ENCODE peak calls at places on chromosomes 3 and 15, in eight cellular contexts. R is CD4-positive, alpha-beta T cell; L is natural killer cell; S is hepatocyte; F is GM20000; H is epithelial cell of esophagus; A is neural crest cell; V is brain microvascular endothelial cell. B is an unnamed sample.

GRCh38 chr15:63157891-63158431 is 684 bp upstream of the RPS27L start:
- DNase-seq in L (no peak), S (peak; percentile 84), F (peak; percentile 65), R (peak; percentile 1), V (peak; percentile 82), A (peak; percentile 50), H (peak; percentile 52), B (no peak)

GRCh38 chr3:64992462-64993285 is 304.9 kb upstream of the ADAMTS9 start:
- DNase-seq in A (no peak), R (no peak), L (no peak), S (no peak), F (no peak), H (no peak), V (no peak), B (no peak)

GRCh38 chr15:38992541-38993334 is 428.1 kb upstream of the RASGRP1 start:
- DNase-seq in A (no peak), H (no peak), S (no peak), L (no peak), F (no peak), V (no peak), R (no peak), B (no peak)

GRCh38 chr3:172856766-172857742 is 106.5 kb downstream of the ECT2 start:
- DNase-seq in R (no peak), S (peak; percentile 66), F (no peak), A (no peak), H (no peak), V (peak; percentile 22), L (no peak), B (no peak)

GRCh38 chr3:136277115-136277514 is 27.0 kb downstream of the PCCB start:
- DNase-seq in F (no peak), H (no peak), S (no peak), A (no peak), L (no peak), V (no peak), R (no peak), B (no peak)

GRCh38 chr15:64923546-64923945 is 11.8 kb downstream of the ANKDD1A start:
- DNase-seq in L (no peak), H (no peak), F (no peak), R (no peak), A (no peak), V (no peak), S (no peak), B (no peak)

GRCh38 chr3:129492691-129493090 is 35.7 kb upstream of the RHO start:
- DNase-seq in V (no peak), R (no peak), H (no peak), A (no peak), F (no peak), S (no peak), L (no peak), B (no peak)

GRCh38 chr15:97867870-97868269 is 92.6 kb upstream of the ARRDC4 start:
- DNase-seq in H (no peak), V (no peak), S (no peak), A (no peak), F (no peak), L (no peak), R (no peak), B (no peak)

GRCh38 chr3:197573048-197573767 is 17.4 kb upstream of the BDH1 start:
- DNase-seq in L (no peak), S (no peak), H (no peak), A (no peak), V (no peak), F (no peak), R (no peak), B (no peak)

GRCh38 chr3:76765526-76765925 is 274.4 kb upstream of the ROBO2 start:
- DNase-seq in L (no peak), A (no peak), S (no peak), V (no peak), R (no peak), F (no peak), H (no peak), B (no peak)

GRCh38 chr15:56869573-56869972 is 48.9 kb upstream of the TCF12 start:
- DNase-seq in V (peak; percentile 27), H (peak; percentile 26), S (peak; percentile 15), R (no peak), A (peak; percentile 26), F (no peak), L (no peak), B (no peak)

GRCh38 chr3:31092748-31093607 is 198.5 kb upstream of the GADL1 start:
- DNase-seq in F (no peak), V (peak; percentile 45), L (no peak), S (no peak), A (no peak), R (no peak), H (no peak), B (no peak)

GRCh38 chr3:177443469-177443868 is 246.2 kb upstream of the TBL1XR1 start:
- DNase-seq in L (no peak), F (no peak), H (peak; percentile 87), S (peak; percentile 40), R (no peak), A (no peak), V (peak; percentile 42), B (peak; percentile 25)

GRCh38 chr3:85560088-85560790 is 601.5 kb downstream of the CADM2 start:
- DNase-seq in A (no peak), S (no peak), R (no peak), F (no peak), V (peak; percentile 1), H (peak; percentile 34), L (no peak), B (no peak)

GRCh38 chr3:127137113-127137512 is 55.8 kb upstream of the PRR23E start:
- DNase-seq in S (no peak), L (no peak), R (no peak), A (no peak), H (no peak), F (no peak), V (no peak), B (no peak)

GRCh38 chr3:159839561-159840379 is 148.9 kb upstream of the IL12A start:
- DNase-seq in L (no peak), F (peak; percentile 18), H (peak; percentile 29), A (peak; percentile 72), V (no peak), S (peak; percentile 32), R (no peak), B (no peak)

GRCh38 chr15:76756371-76756770 is 148.8 kb downstream of the SCAPER start:
- DNase-seq in S (no peak), R (no peak), L (no peak), H (no peak), F (no peak), A (no peak), V (peak; percentile 44), B (no peak)

GRCh38 chr3:36792342-36792741 is 28.0 kb upstream of the DCLK3 start:
- DNase-seq in L (no peak), A (peak; percentile 41), F (peak; percentile 35), R (no peak), H (peak; percentile 61), S (peak; percentile 18), V (peak; percentile 43), B (peak; percentile 5)

GRCh38 chr3:155388417-155388816 is 94.9 kb upstream of the STRIT1 start:
- DNase-seq in S (no peak), R (no peak), F (no peak), A (no peak), V (no peak), H (no peak), L (no peak), B (no peak)

GRCh38 chr3:172846706-172847105 is 96.2 kb downstream of the ECT2 start:
- DNase-seq in H (peak; percentile 76), F (no peak), A (no peak), V (no peak), R (no peak), L (no peak), S (no peak), B (no peak)

GRCh38 chr3:140499114-140499757 is 178.6 kb upstream of the TRIM42 start:
- DNase-seq in L (no peak), H (peak; percentile 55), V (no peak), S (peak; percentile 45), F (no peak), A (no peak), R (no peak), B (no peak)

GRCh38 chr3:126679318-126679751 is 24.4 kb upstream of the TXNRD3 start:
- DNase-seq in R (peak; percentile 72), H (peak; percentile 69), F (peak; percentile 80), A (peak; percentile 94), L (peak; percentile 76), S (peak; percentile 87), V (peak; percentile 66), B (peak; percentile 60)

GRCh38 chr3:70999730-71000129 is 583.8 kb downstream of the FOXP1 start:
- DNase-seq in R (no peak), L (no peak), S (no peak), F (no peak), V (peak; percentile 78), H (peak; percentile 62), A (no peak), B (no peak)

GRCh38 chr3:15499536-15499935 is 22.0 kb downstream of the COLQ start:
- DNase-seq in S (no peak), F (no peak), V (no peak), L (no peak), A (no peak), H (peak; percentile 48), R (no peak), B (no peak)

GRCh38 chr3:171320721-171321120 is 139.5 kb downstream of the TNIK start:
- DNase-seq in F (no peak), A (peak; percentile 10), R (no peak), L (no peak), V (peak; percentile 29), S (no peak), H (no peak), B (no peak)

GRCh38 chr3:106206165-106206564 is 337.4 kb upstream of the CBLB start:
- DNase-seq in L (no peak), A (no peak), V (peak; percentile 27), F (peak; percentile 6), R (no peak), H (peak; percentile 55), S (no peak), B (no peak)

GRCh38 chr3:190319660-190320059 is 2.6 kb downstream of the CLDN1 start:
- DNase-seq in L (no peak), S (no peak), F (no peak), A (no peak), V (no peak), R (no peak), H (peak; percentile 97), B (no peak)

GRCh38 chr15:75720787-75721461 is 8.3 kb upstream of the CSPG4 start:
- DNase-seq in H (peak; percentile 90), F (peak; percentile 69), R (no peak), A (no peak), V (no peak), S (peak; percentile 61), L (no peak), B (no peak)
- TF ChIP-seq CTCF in H (peak; percentile 72), F (peak; percentile 37), R (no peak), A (peak; percentile 41), V (peak; percentile 69), S (peak; percentile 12), L (no peak), B (peak; percentile 62)

GRCh38 chr3:130894130-130894872 is 417 bp downstream of the ATP2C1 start:
- DNase-seq in F (peak; percentile 46), R (peak; percentile 23), A (peak; percentile 23), H (peak; percentile 27), V (peak; percentile 8), L (peak; percentile 40), S (peak; percentile 70), B (no peak)
- TF ChIP-seq CTCF in F (no peak), R (no peak), A (no peak), H (no peak), V (peak; percentile 25), L (no peak), S (peak; percentile 26), B (peak; percentile 24)

GRCh38 chr15:28935316-28935715 is 49.5 kb downstream of the APBA2 start:
- DNase-seq in L (peak; percentile 53), A (peak; percentile 33), F (peak; percentile 40), S (no peak), H (no peak), R (peak; percentile 49), V (no peak), B (no peak)
- TF ChIP-seq CTCF in L (peak; percentile 73), A (peak; percentile 36), F (peak; percentile 26), S (peak; percentile 9), H (peak; percentile 4), R (peak; percentile 58), V (peak; percentile 70), B (peak; percentile 80)

GRCh38 chr15:71170163-71170562 is 54.9 kb downstream of the THSD4 start:
- DNase-seq in H (no peak), R (no peak), F (no peak), L (no peak), S (no peak), V (no peak), A (no peak), B (no peak)
- TF ChIP-seq CTCF in H (no peak), R (no peak), F (no peak), L (no peak), S (no peak), V (no peak), A (no peak), B (no peak)

B was measured in Panc1.